ENCODE peak calls at places on chromosomes 11 and 22, in seven cellular contexts. P, F, A, H, Q, I and D are unnamed samples.

GRCh38 chr22:39435616-39436015 is 21.2 kb upstream of the MGAT3 start:
- DNase-seq in P (no peak), F (no peak), A (no peak), H (no peak), Q (no peak), I (no peak), D (no peak)

GRCh38 chr22:22705328-22706100 is 61.1 kb downstream of the GGTLC2 start:
- DNase-seq in P (no peak), F (no peak), A (no peak), H (no peak), Q (no peak), I (no peak), D (no peak)

GRCh38 chr11:94546886-94547285 is 3.2 kb downstream of the FUT4 start:
- DNase-seq in P (no peak), F (no peak), A (no peak), H (no peak), Q (no peak), I (no peak), D (no peak)

GRCh38 chr11:43823316-43823715 is 57.3 kb upstream of the ALKBH3 start:
- DNase-seq in P (no peak), F (no peak), A (no peak), H (no peak), Q (no peak), I (no peak), D (no peak)

GRCh38 chr11:130457909-130458729 is 9.7 kb downstream of the ADAMTS15 start:
- DNase-seq in P (no peak), F (no peak), A (no peak), H (no peak), Q (no peak), I (no peak), D (no peak)

GRCh38 chr11:65479184-65480145 is 19.4 kb upstream of the MALAT1 start:
- DNase-seq in P (peak; percentile 60), F (no peak), A (no peak), H (no peak), Q (no peak), I (no peak), D (no peak)

GRCh38 chr11:129145276-129145675 is 46.8 kb downstream of the ARHGAP32 start:
- DNase-seq in P (no peak), F (no peak), A (no peak), H (no peak), Q (no peak), I (no peak), D (no peak)

GRCh38 chr11:38384568-38384967 is 1786.5 kb upstream of the RAG2 start:
- DNase-seq in P (no peak), F (no peak), A (no peak), H (no peak), Q (no peak), I (no peak), D (peak; percentile 26)

GRCh38 chr11:61512435-61512834 is 3.9 kb downstream of the LRRC10B start:
- DNase-seq in P (no peak), F (no peak), A (no peak), H (no peak), Q (no peak), I (no peak), D (no peak)

GRCh38 chr22:42320463-42321416 is 50.3 kb upstream of the TCF20 start:
- DNase-seq in P (no peak), F (no peak), A (no peak), H (no peak), Q (no peak), I (no peak), D (no peak)

GRCh38 chr22:41501209-41501608 is 32.3 kb downstream of the ACO2 start:
- DNase-seq in P (peak; percentile 33), F (no peak), A (no peak), H (no peak), Q (peak; percentile 27), I (peak; percentile 23), D (no peak)

GRCh38 chr11:68211546-68211945 is 1.6 kb downstream of the KMT5B start:
- DNase-seq in P (no peak), F (no peak), A (no peak), H (no peak), Q (no peak), I (no peak), D (no peak)

GRCh38 chr11:10506013-10506370 is 35.0 kb downstream of the RNF141 start:
- DNase-seq in P (no peak), F (no peak), A (no peak), H (no peak), Q (no peak), I (no peak), D (no peak)

GRCh38 chr11:68927280-68928107 is 23.8 kb downstream of the IGHMBP2 start:
- DNase-seq in P (no peak), F (no peak), A (no peak), H (no peak), Q (peak; percentile 42), I (no peak), D (no peak)

GRCh38 chr11:3207530-3208189 is 11.0 kb downstream of the MRGPRG start:
- DNase-seq in P (no peak), F (no peak), A (no peak), H (no peak), Q (no peak), I (no peak), D (no peak)
- TF ChIP-seq JUND in P (no peak), F (no peak), A (no peak), H (no peak), Q (no peak), I (no peak), D (no peak)

GRCh38 chr11:109864834-109865557 is 228.2 kb upstream of the ZC3H12C start:
- DNase-seq in P (no peak), F (no peak), A (no peak), H (no peak), Q (no peak), I (no peak), D (no peak)
- TF ChIP-seq JUND in P (no peak), F (no peak), A (no peak), H (no peak), Q (no peak), I (no peak), D (no peak)

GRCh38 chr11:7444582-7444981 is 40.7 kb upstream of the OLFML1 start:
- DNase-seq in P (no peak), F (no peak), A (no peak), H (no peak), Q (no peak), I (no peak), D (no peak)
- TF ChIP-seq JUND in P (no peak), F (no peak), A (no peak), H (no peak), Q (no peak), I (no peak), D (no peak)

GRCh38 chr11:76648061-76648460 is 22.5 kb downstream of the LRRC32 start:
- DNase-seq in P (no peak), F (no peak), A (no peak), H (no peak), Q (no peak), I (no peak), D (no peak)
- TF ChIP-seq JUND in P (no peak), F (no peak), A (no peak), H (no peak), Q (no peak), I (no peak), D (no peak)

DNA sequence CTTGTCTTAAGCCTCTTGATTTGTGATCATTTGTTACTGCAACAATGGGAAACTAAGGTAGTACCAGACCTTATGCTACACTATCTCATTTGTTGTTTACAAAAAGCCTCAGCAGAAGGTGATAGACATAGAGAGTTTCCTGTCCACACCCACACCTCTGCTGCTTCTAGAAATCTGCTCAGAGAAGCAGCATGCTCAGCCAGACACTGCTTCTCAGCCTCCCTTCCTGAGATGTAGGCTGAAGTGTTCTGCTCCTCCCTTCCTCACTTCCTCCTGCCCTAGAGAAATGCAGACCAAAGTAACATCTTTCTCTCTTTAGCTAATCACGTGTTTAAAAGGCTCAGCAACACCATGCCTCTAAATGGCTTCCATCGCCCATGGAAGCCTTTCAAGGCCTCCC is 88.4 kb downstream of the SLC1A2 start:
- DNase-seq in P (no peak), F (no peak), A (no peak), H (no peak), Q (no peak), I (no peak), D (no peak)
- TF ChIP-seq JUND in P (no peak), F (no peak), A (no peak), H (no peak), Q (no peak), I (no peak), D (no peak)

GRCh38 chr22:30712094-30712493 is 17.4 kb downstream of the OSBP2 start:
- DNase-seq in P (no peak), F (no peak), A (no peak), H (no peak), Q (no peak), I (no peak), D (no peak)
- TF ChIP-seq JUND in P (no peak), F (no peak), A (no peak), H (no peak), Q (no peak), I (no peak), D (no peak)

DNA sequence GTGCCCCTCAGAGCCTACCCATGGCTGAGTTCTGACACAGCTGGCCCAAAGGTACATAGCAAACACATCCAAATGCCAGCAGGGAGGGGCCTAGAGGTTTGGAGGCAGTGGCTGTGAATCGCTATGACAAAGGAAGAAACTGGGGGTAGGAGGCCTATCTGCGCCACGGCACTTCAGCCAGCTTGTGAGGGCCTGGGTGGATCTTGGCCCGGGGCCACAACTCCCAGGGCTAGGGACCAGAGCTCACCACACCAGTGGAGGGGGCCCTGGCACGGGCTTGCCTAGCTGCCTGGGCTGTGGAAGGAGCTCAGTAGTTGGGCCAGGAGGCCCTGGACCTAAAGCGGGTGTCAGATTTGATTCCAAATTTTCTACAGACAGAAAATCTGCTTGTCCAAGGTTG is 9.4 kb upstream of the NAP1L4 start:
- DNase-seq in P (peak; percentile 55), F (no peak), A (no peak), H (no peak), Q (no peak), I (no peak), D (no peak)
- TF ChIP-seq JUND in P (no peak), F (no peak), A (no peak), H (no peak), Q (no peak), I (no peak), D (no peak)